ENCODE peak calls at places on chromosomes 12 and 14, in four cellular contexts. P, Y, A and K are unnamed samples.

GRCh38 chr12:79420146-79420618 is 270.6 kb downstream of the PAWR start:
- DNase-seq in P (no peak), Y (peak; percentile 94), A (no peak), K (peak; percentile 92)

GRCh38 chr14:104393199-104393897 is 186.2 kb upstream of the C14orf180 start:
- DNase-seq in P (no peak), Y (no peak), A (no peak), K (no peak)

GRCh38 chr12:123965382-123965781 is 7.2 kb downstream of the CCDC92 start:
- DNase-seq in P (no peak), Y (no peak), A (no peak), K (no peak)

GRCh38 chr14:96671218-96671617 is 126.0 kb upstream of the VRK1 start:
- DNase-seq in P (no peak), Y (no peak), A (no peak), K (no peak)

GRCh38 chr12:64730585-64730964 is 28.6 kb downstream of the GNS start:
- DNase-seq in P (no peak), Y (no peak), A (no peak), K (no peak)

GRCh38 chr12:125092872-125093680 is 27.8 kb downstream of the AACS start:
- DNase-seq in P (no peak), Y (no peak), A (no peak), K (peak; percentile 16)

GRCh38 chr12:66044731-66045130 is 85.8 kb downstream of the LLPH start:
- DNase-seq in P (no peak), Y (peak; percentile 69), A (no peak), K (no peak)

GRCh38 chr12:110689002-110689600 is at the start of gene HVCN1:
- DNase-seq in P (peak; percentile 62), Y (no peak), A (peak; percentile 54), K (no peak)

GRCh38 chr12:106586535-106586802 is 3.7 kb downstream of the RFX4 start:
- DNase-seq in P (no peak), Y (no peak), A (no peak), K (no peak)

GRCh38 chr12:83805137-83805818 is 1107.3 kb downstream of the SLC6A15 start:
- DNase-seq in P (no peak), Y (no peak), A (no peak), K (no peak)

GRCh38 chr14:93142854-93143652 is 27.3 kb upstream of the ITPK1 start:
- DNase-seq in P (no peak), Y (no peak), A (no peak), K (no peak)

GRCh38 chr12:124594851-124595250 is 27.4 kb upstream of the NCOR2 start:
- DNase-seq in P (no peak), Y (no peak), A (no peak), K (no peak)

GRCh38 chr12:119693006-119693405 is 25.1 kb downstream of the PRKAB1 start:
- DNase-seq in P (no peak), Y (peak; percentile 72), A (no peak), K (peak; percentile 99)

GRCh38 chr12:79000501-79000900 is 135.9 kb downstream of the SYT1 start:
- DNase-seq in P (no peak), Y (peak; percentile 7), A (no peak), K (no peak)

GRCh38 chr12:84362552-84362897 is 550.1 kb downstream of the SLC6A15 start:
- DNase-seq in P (no peak), Y (no peak), A (no peak), K (no peak)

GRCh38 chr12:68350753-68351152 is 18.6 kb upstream of the MDM1 start:
- DNase-seq in P (no peak), Y (peak; percentile 29), A (no peak), K (no peak)

GRCh38 chr12:19130224-19131019 is 889 bp downstream of the PLEKHA5 start:
- DNase-seq in P (peak; percentile 21), Y (no peak), A (no peak), K (no peak)

GRCh38 chr12:4104722-4105244 is 168.8 kb upstream of the CCND2 start:
- DNase-seq in P (no peak), Y (no peak), A (no peak), K (no peak)

GRCh38 chr12:22415342-22416309 is 81.1 kb upstream of the ST8SIA1 start:
- DNase-seq in P (no peak), Y (no peak), A (no peak), K (peak; percentile 34)

GRCh38 chr12:128078311-128078851 is 188.6 kb upstream of the TMEM132C start:
- DNase-seq in P (no peak), Y (no peak), A (no peak), K (no peak)

GRCh38 chr12:65948320-65949008 is 124.2 kb downstream of the HMGA2 start:
- DNase-seq in P (no peak), Y (peak; percentile 93), A (no peak), K (peak; percentile 87)

GRCh38 chr14:31336646-31337045 is 83.7 kb downstream of the HEATR5A start:
- DNase-seq in P (no peak), Y (peak; percentile 82), A (no peak), K (no peak)

GRCh38 chr12:114245555-114245954 is 160.4 kb downstream of the TBX5 start:
- DNase-seq in P (no peak), Y (no peak), A (no peak), K (no peak)

GRCh38 chr12:75790219-75790618 is 241.4 kb downstream of the PHLDA1 start:
- DNase-seq in P (no peak), Y (peak; percentile 17), A (no peak), K (no peak)

GRCh38 chr14:49918709-49919108 is 25.8 kb downstream of the ARF6 start:
- DNase-seq in P (no peak), Y (no peak), A (no peak), K (no peak)

GRCh38 chr12:588658-589057 is 74.6 kb downstream of the NINJ2 start:
- DNase-seq in P (no peak), Y (no peak), A (no peak), K (no peak)